ENCODE peak calls at places on chromosome X, in nine cellular contexts. J is CD8-positive, alpha-beta memory T cell; B is Caco-2; W is mucosa of descending colon; X is IMR-90; Z is MG63; Y is MM.1S; Q is AG04450; N is transverse colon. G is an unnamed sample. For H3K9me3, the result is how much of the 10 kb centered on the place peaks cover.

GRCh38 chrX:15146515-15146914 is 123.4 kb downstream of the ASB9 start:
- DNase-seq in Z (no peak), Q (no peak), B (peak), Y (no peak), W (peak), J (no peak), X (no peak), N (peak), G (no peak)

GRCh38 chrX:2820131-2820771 is 8.5 kb upstream of the GYG2 start:
- DNase-seq in Q (no peak), N (no peak), X (no peak), Y (no peak), Z (no peak), W (no peak), B (no peak), J (no peak), G (no peak)

GRCh38 chrX:41956027-41956426 is 32.7 kb upstream of the CASK start:
- DNase-seq in N (no peak), Z (no peak), J (no peak), Y (no peak), B (no peak), X (no peak), Q (no peak), W (no peak), G (no peak)

GRCh38 chrX:40058719-40059118 is 39.0 kb downstream of the BCOR start:
- DNase-seq in B (no peak), Z (no peak), Y (no peak), Q (no peak), W (peak), X (no peak), N (peak), J (no peak), G (no peak)

GRCh38 chrX:46574337-46574940 is 874 bp downstream of the CHST7 start:
- DNase-seq in B (no peak), Y (peak), J (no peak), X (no peak), Q (no peak), W (no peak), N (no peak), Z (no peak), G (no peak)

GRCh38 chrX:19514791-19515614 is at the start of gene MAP3K15:
- DNase-seq in Y (peak), W (peak), Z (peak), J (peak), B (no peak), Q (no peak), X (no peak), N (peak), G (peak)

GRCh38 chrX:17033225-17033624 is 86.8 kb downstream of the REPS2 start:
- DNase-seq in W (no peak), B (no peak), Z (no peak), N (no peak), X (no peak), Y (no peak), Q (no peak), J (no peak), G (no peak)

GRCh38 chrX:154457491-154458115 is 478 bp upstream of the PLXNA3 start:
- DNase-seq in W (peak), X (no peak), N (peak), Q (no peak), Y (peak), Z (peak), B (peak), J (peak), G (peak)

GRCh38 chrX:19237919-19238318 is 105.8 kb upstream of the PDHA1 start:
- DNase-seq in Q (no peak), N (no peak), Z (no peak), J (no peak), W (no peak), X (no peak), Y (no peak), B (no peak), G (no peak)

DNA sequence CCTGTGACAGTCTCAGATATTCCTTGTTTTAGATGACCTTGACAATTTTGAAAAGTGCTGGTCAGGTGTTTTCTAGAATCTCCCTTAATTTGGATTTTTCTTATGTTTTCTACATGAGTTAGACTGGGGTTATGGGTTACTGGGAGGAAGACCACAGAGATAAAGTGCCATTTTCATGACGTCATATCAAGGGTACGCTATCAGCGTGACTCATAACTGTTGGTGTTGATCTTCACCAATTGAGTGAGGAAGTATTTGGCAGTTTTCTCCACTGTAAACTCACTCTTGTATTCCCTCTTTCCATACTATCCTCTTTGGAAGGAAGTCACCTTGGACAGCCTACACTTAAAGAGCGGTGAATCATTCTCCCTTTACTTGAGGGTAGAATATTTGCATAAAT is 56.9 kb downstream of the MAGEC1 start:
- DNase-seq in X (no peak), Q (no peak), B (no peak), W (no peak), Y (no peak), Z (no peak), J (no peak), N (no peak), G (no peak)
- H3K9me3 ChIP-seq in X (under half), Q (under half), B (under half), W (under half), Y (under half), Z (under half), J (under half), N (under half), G (under half)

GRCh38 chrX:44906041-44906440 is 33.1 kb downstream of the KDM6A start:
- DNase-seq in Q (no peak), B (no peak), J (no peak), Z (no peak), X (no peak), W (no peak), Y (no peak), N (no peak), G (peak)
- H3K9me3 ChIP-seq in Q (under half), B (under half), J (under half), Z (under half), X (under half), W (under half), Y (under half), N (under half), G (under half)

GRCh38 chrX:127873637-127874036 is 178.6 kb downstream of the ACTRT1 start:
- DNase-seq in J (no peak), Y (no peak), W (no peak), N (no peak), X (no peak), Z (no peak), B (no peak), Q (no peak), G (no peak)
- H3K9me3 ChIP-seq in J (under half), Y (under half), W (under half), N (under half), X (under half), Z (under half), B (under half), Q (under half), G (under half)

DNA sequence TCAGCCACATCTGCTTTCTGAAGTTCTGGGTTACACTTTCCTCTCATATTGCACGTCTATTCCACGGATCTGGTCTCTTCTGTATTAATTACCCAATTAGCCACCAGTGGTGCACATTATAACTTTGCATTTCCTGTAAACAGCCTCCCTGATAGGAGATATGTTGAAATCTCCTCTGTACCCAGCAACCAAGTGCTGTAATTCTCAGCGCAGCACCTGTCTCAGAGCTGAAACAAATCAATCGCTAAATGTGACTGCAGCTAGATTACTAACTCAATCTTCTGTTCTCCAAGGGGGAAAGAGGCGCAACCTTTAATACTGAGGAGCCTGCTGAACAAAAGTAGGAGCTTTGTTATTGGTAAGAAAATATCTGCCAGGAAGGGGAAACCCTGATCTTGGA is 326.5 kb downstream of the SLITRK2 start:
- DNase-seq in Q (no peak), N (no peak), J (no peak), W (no peak), Z (no peak), B (no peak), Y (no peak), X (no peak), G (no peak)
- H3K9me3 ChIP-seq in Q (under half), N (under half), J (under half), W (under half), Z (under half), B (under half), Y (under half), X (under half), G (under half)

GRCh38 chrX:123871309-123871708 is 11.5 kb downstream of the XIAP start:
- DNase-seq in Z (no peak), N (no peak), X (no peak), Q (no peak), W (no peak), J (no peak), Y (no peak), B (no peak), G (no peak)

GRCh38 chrX:123878177-123878576 is 18.3 kb downstream of the XIAP start:
- DNase-seq in X (peak), Z (no peak), W (no peak), B (no peak), N (no peak), J (peak), Q (no peak), Y (peak), G (no peak)

GRCh38 chrX:123876844-123877243 is 17.0 kb downstream of the XIAP start:
- DNase-seq in Q (no peak), X (no peak), N (no peak), Z (no peak), Y (no peak), J (no peak), B (no peak), W (no peak), G (no peak)

GRCh38 chrX:123876177-123876576 is 16.3 kb downstream of the XIAP start:
- DNase-seq in Z (no peak), W (no peak), Q (no peak), B (no peak), X (no peak), Y (no peak), J (no peak), N (no peak), G (no peak)

DNA sequence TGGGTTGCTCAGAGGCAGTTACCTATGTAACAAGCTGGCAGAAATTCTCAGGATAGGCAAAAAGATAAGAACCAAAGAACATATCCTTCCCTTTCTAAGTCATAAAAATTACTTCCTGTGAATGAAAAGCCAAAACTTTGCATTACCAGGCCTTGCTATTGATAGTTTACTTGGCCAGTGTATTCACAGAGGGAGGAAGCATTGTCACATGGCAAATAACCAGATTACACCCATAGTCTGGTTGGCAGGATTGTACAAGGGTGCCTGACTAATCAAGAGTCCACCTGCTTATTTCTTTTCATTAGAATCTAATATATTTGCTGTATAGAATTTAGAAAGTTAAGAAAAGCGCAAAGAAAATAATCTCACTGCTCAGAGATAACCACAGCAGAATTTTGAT is 14.1 kb downstream of the XIAP start:
- DNase-seq in J (no peak), B (no peak), N (no peak), Z (peak), Q (no peak), W (no peak), Y (no peak), X (no peak), G (no peak)
- H3K9me3 ChIP-seq in J (under half), B (under half), N (under half), Z (under half), Q (under half), W (under half), Y (under half), X (under half), G (under half)

GRCh38 chrX:24763989-24764388 is 70.3 kb downstream of the POLA1 start:
- DNase-seq in W (no peak), N (no peak), Q (no peak), B (no peak), J (no peak), Z (no peak), Y (no peak), X (no peak), G (no peak)

GRCh38 chrX:24761306-24761705 is 67.6 kb downstream of the POLA1 start:
- DNase-seq in B (no peak), Z (no peak), J (no peak), Q (no peak), N (no peak), W (no peak), X (no peak), Y (no peak), G (no peak)

GRCh38 chrX:24759786-24760185 is 66.1 kb downstream of the POLA1 start:
- DNase-seq in N (no peak), W (no peak), B (no peak), J (no peak), Y (no peak), Q (no peak), Z (no peak), X (no peak), G (no peak)

GRCh38 chrX:24760601-24761000 is 66.9 kb downstream of the POLA1 start:
- DNase-seq in Y (no peak), X (peak), W (no peak), J (no peak), N (no peak), Z (peak), B (no peak), Q (peak), G (no peak)
- H3K9me3 ChIP-seq in Y (under half), X (under half), W (under half), J (under half), N (under half), Z (under half), B (under half), Q (under half), G (under half)

G was measured in spleen.